ENCODE peak calls at places on chromosomes 16 and 17, in five cellular contexts. B, L, H, J and C are unnamed samples.

GRCh38 chr17:16439867-16440351 is 24.5 kb downstream of the TRPV2 start:
- DNase-seq in J (no peak), H (no peak), L (no peak), B (no peak), C (peak)

GRCh38 chr17:56798916-56799315 is 34.8 kb downstream of the C17orf67 start:
- DNase-seq in L (no peak), H (no peak), J (no peak), B (peak), C (no peak)

GRCh38 chr17:28380572-28380907 is 9.0 kb downstream of the SARM1 start:
- DNase-seq in J (no peak), L (no peak), B (no peak), H (no peak), C (no peak)

GRCh38 chr16:12314786-12315185 is 338.3 kb downstream of the SNX29 start:
- DNase-seq in L (no peak), H (no peak), J (no peak), B (no peak), C (no peak)

GRCh38 chr17:82356028-82356427 is 3.0 kb upstream of the TEX19 start:
- DNase-seq in L (no peak), B (no peak), J (no peak), H (no peak), C (no peak)

GRCh38 chr17:77110006-77110374 is 30.8 kb upstream of the SEC14L1 start:
- DNase-seq in L (no peak), H (no peak), B (no peak), J (no peak), C (no peak)

GRCh38 chr17:52106638-52107261 is 51.8 kb downstream of the CA10 start:
- DNase-seq in H (peak), B (peak), J (peak), L (peak), C (no peak)

GRCh38 chr17:37133131-37133530 is 184.4 kb downstream of the AATF start:
- DNase-seq in J (no peak), H (no peak), B (no peak), L (no peak), C (no peak)

GRCh38 chr16:90077757-90078593 is 844 bp upstream of the PRDM7 start:
- DNase-seq in H (peak), L (no peak), B (no peak), J (no peak), C (no peak)

GRCh38 chr16:72858611-72859493 is 189.1 kb downstream of the ZFHX3 start:
- DNase-seq in H (no peak), B (no peak), J (peak), L (no peak), C (no peak)

GRCh38 chr16:19095699-19096098 is 18.1 kb upstream of the ITPRIPL2 start:
- DNase-seq in B (no peak), J (no peak), H (no peak), L (no peak), C (no peak)

GRCh38 chr16:24999856-25000447 is 15.2 kb downstream of the ARHGAP17 start:
- DNase-seq in L (no peak), J (no peak), B (no peak), H (no peak), C (no peak)

GRCh38 chr16:81601008-81601428 is 156.4 kb downstream of the CMIP start:
- DNase-seq in J (peak), B (no peak), H (no peak), L (no peak), C (no peak)

GRCh38 chr17:62653831-62654829 is 26.7 kb downstream of the MRC2 start:
- DNase-seq in B (peak), H (no peak), L (no peak), J (peak), C (no peak)

GRCh38 chr17:74051348-74051747 is 152.1 kb upstream of the RPL38 start:
- DNase-seq in J (no peak), L (no peak), H (no peak), B (no peak), C (no peak)

GRCh38 chr16:86232496-86232895 is 277.8 kb upstream of the FOXF1 start:
- DNase-seq in B (no peak), J (no peak), H (no peak), L (no peak), C (no peak)

GRCh38 chr16:49466881-49467280 is 93.3 kb downstream of the C16orf78 start:
- DNase-seq in J (no peak), B (no peak), H (peak), L (no peak), C (peak)

GRCh38 chr16:78311831-78312230 is 212.4 kb downstream of the WWOX start:
- DNase-seq in B (no peak), L (no peak), H (no peak), J (no peak), C (no peak)

GRCh38 chr17:82690786-82691489 is 7.6 kb downstream of the RAB40B start:
- DNase-seq in L (no peak), B (no peak), J (no peak), H (no peak), C (no peak)

GRCh38 chr17:38958326-38958725 is 8.9 kb downstream of the FBXO47 start:
- DNase-seq in L (no peak), H (no peak), J (no peak), B (no peak), C (no peak)

GRCh38 chr16:76653390-76654026 is 376.3 kb downstream of the CNTNAP4 start:
- DNase-seq in H (no peak), J (no peak), L (no peak), B (no peak), C (no peak)

GRCh38 chr17:57481901-57482300 is 225.6 kb downstream of the MSI2 start:
- DNase-seq in B (no peak), L (no peak), H (no peak), J (no peak), C (no peak)

GRCh38 chr16:8583199-8583598 is 7.1 kb downstream of the TMEM114 start:
- DNase-seq in B (no peak), H (no peak), J (no peak), L (no peak), C (no peak)

GRCh38 chr16:28925386-28926228 is 569 bp upstream of the RABEP2 start:
- DNase-seq in J (peak), L (no peak), B (no peak), H (peak), C (peak)

GRCh38 chr17:2795412-2796163 is 650 bp upstream of the RAP1GAP2 start:
- DNase-seq in J (no peak), H (no peak), B (no peak), L (no peak), C (no peak)

GRCh38 chr17:79097226-79098055 is 22.8 kb downstream of the ENGASE start:
- DNase-seq in H (no peak), J (no peak), B (peak), L (no peak), C (no peak)

GRCh38 chr17:39271546-39271945 is 45.8 kb upstream of the STAC2 start:
- DNase-seq in B (no peak), J (no peak), L (no peak), H (no peak), C (no peak)

GRCh38 chr17:47872651-47873161 is 21.7 kb upstream of the SP6 start:
- DNase-seq in B (peak), H (no peak), L (no peak), J (no peak), C (no peak)

GRCh38 chr16:75301804-75302203 is 50.4 kb upstream of the BCAR1 start:
- DNase-seq in J (no peak), L (no peak), H (no peak), B (no peak), C (no peak)

GRCh38 chr16:83532634-83533033 is 275.1 kb upstream of the HSBP1 start:
- DNase-seq in J (no peak), B (no peak), L (no peak), H (no peak), C (no peak)

GRCh38 chr16:75304521-75305363 is 53.3 kb upstream of the BCAR1 start:
- DNase-seq in H (peak), B (no peak), L (no peak), J (peak), C (no peak)

GRCh38 chr16:77002644-77003043 is 188.3 kb upstream of the MON1B start:
- DNase-seq in H (no peak), J (no peak), B (no peak), L (no peak), C (no peak)

GRCh38 chr17:8360751-8361150 is 15.8 kb downstream of the KRABD2 start:
- DNase-seq in H (no peak), J (no peak), B (no peak), L (no peak), C (no peak)

DNA sequence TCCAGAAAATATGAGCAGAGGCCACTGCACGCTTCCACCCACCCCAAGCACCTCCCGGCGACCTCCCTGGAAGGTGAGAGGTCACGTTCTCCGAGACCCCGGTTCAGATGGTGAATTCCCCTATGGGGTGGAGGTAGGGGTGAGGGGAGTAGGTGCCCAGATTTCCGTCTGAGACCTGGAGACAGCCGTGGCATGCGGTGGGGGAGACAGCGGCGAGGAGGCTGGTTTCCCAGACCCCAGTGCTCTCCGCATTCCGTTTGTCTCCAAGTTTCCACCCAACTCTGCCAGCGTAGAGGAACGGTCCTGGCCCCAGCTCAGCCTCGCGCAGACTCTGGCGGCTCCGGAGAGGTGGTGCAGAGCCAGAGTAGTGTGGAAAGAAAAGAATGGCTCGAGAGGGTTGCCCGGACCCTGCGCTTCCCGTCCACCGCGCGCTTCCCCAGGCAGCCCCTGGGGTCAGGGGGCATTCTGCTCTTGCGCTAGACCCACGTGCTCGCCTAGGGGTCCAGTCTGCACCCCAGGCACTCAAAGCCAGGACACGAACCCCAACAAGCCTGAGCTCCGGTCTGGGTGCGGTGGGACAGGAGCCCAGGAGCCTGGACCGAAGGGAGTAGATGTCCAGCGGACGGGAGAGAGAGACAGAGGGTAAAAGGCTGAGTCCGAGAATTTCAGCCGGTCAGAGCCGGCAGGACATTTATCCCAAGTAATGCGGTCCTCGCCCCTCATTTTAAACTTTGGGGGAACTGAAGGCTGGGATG is 3.9 kb downstream of the PMP22 start:
- DNase-seq in B (peak), L (no peak), J (no peak), H (peak), C (no peak)
- TF ChIP-seq CTCF in B (no peak), L (no peak), J (no peak), H (no peak), C (no peak)

DNA sequence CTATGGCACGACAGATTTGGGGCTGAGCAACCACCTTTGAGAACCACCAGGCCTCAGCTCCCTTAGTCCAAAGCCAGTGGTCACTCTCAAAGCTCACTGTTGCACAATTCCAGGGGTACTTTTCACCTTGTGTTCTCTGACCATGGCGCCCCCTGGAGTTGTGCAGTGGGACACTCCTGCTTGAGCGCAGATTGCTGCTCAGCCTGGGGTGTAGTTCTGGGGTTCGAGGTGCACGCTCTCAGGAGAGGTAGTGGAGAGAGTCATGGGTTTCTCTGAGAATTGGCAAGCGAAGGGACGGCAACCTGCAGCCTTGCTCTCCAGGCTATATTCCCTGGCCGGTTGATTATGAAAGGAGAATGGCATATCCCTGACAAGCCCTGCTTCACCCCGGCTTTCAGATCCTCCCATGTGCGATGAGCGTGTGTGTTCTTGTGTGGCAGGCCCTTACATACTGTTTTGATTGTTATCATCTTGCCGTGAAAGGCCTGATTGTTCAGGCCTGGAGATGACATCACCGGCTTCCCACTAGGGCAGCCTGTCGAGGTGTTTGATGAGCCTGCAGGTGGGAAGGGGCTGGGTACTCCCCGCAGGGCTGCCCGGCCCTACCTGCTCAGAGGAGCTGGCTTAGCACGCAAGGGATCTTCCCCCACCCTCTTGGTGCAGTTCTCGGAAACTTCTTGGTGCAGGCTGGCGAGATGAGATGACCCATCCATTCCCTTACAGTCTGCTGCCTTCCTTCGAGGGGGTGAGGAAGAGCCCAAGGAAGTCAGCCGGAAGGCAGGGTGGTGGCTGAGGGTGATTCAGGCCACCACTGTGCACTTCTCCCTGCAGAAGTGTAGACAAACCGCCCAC is 431.2 kb downstream of the SLC39A11 start:
- DNase-seq in H (no peak), L (no peak), B (no peak), J (no peak), C (no peak)
- TF ChIP-seq CTCF in H (peak), L (no peak), B (no peak), J (no peak), C (no peak)

GRCh38 chr17:17694229-17695081 is 13.2 kb downstream of the RAI1 start:
- DNase-seq in H (peak), B (peak), L (peak), J (peak), C (peak)

GRCh38 chr17:17693253-17693954 is 12.1 kb downstream of the RAI1 start:
- DNase-seq in J (peak), H (no peak), B (peak), L (no peak), C (no peak)

GRCh38 chr17:17691468-17692263 is 10.4 kb downstream of the RAI1 start:
- DNase-seq in J (no peak), B (no peak), H (no peak), L (no peak), C (no peak)

GRCh38 chr17:17693955-17694228 is 12.6 kb downstream of the RAI1 start:
- DNase-seq in L (no peak), H (no peak), B (no peak), J (no peak), C (no peak)

DNA sequence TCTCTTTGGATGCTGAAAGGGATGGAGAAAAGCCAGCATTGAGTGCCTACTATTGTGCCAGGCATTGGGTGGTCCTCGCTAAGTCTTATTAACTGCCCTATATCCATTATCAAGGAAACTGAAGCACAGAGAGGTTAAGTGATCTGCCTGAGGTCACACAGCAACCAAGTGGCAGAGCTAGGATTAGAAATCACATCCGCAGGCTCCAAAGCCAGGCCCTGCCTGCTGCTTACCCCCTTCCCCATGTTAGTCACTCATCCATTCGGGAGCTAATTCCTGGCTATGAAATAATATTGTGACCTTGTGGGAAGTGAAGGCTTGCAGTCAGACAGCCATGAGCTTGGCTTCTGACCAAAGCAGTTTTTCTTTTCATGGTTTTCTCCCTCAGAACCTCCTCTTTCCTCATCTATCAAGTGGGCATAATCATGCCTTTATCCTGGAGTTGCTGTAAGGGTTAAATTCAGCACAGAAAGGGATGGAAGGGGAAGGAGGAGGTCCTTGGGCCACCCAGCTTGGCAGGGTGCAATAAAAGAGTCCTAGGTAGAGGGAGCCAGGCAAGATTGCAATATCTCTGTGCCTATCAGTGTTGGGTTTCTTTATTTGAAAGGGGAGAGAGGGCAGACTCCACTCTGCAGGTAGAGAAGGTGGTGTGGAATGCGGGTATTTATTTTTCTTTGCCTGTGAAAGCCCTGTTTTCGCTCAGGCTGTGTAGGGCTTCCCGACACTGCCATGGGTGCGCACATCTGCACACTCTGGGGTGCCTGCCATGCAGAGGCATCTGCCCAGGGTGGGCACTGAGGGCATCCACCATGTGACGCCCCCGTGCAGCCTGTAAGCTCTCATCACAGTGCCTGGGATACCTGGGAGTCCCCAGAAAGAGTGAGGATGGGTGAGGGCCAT is 11.3 kb downstream of the RAI1 start:
- DNase-seq in J (no peak), H (no peak), L (no peak), B (no peak), C (no peak)
- TF ChIP-seq CTCF in J (no peak), H (no peak), L (no peak), B (no peak), C (no peak)

GRCh38 chr17:35555695-35556094 is 4.9 kb downstream of the SLFN14 start:
- DNase-seq in J (no peak), L (no peak), H (no peak), B (no peak), C (no peak)
- TF ChIP-seq CTCF in J (no peak), L (no peak), H (no peak), B (no peak), C (no peak)

GRCh38 chr17:70074991-70075390 is at the start of gene KCNJ16:
- DNase-seq in J (no peak), B (no peak), L (no peak), H (peak), C (no peak)
- TF ChIP-seq CTCF in J (no peak), B (no peak), L (no peak), H (no peak), C (no peak)

DNA sequence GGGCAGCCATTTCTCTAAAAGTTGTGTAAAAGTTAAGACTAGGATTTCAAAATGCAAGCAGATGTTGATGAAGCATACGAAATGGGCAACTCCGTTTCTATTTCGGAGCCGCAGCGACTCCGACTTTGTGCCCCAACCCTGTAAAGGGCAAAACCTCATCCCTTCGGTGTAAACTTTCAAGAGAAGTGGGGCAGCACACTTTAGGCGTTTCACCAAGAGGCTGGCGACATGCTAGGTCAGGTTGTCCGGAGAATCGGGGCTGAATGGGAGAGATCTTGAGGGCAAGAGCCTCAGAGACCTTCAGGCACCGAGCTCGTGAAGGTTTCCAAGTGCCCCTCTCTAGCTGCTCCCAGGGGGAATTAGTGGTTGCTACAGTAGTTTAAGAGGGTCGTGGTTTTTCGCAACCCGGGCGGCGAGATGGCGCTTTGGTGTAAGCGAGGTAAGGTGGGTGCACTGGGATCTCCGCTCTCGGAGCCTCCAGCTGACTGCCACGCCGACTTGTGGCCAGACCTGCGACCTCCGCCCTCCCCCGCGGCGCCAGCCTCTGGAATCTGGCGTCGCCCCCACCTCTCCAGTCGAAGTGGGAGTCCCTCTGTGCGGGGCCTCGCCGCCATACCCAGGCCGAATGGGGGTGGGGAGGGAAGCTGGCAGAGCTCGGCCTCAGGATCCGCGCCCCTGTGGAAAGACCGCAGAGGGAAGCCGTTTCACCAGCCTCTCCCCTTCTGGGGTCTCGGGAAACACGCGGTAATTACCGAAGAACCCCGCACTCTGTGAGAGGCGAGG is 979 bp upstream of the HEXIM2 start:
- DNase-seq in L (peak), H (peak), J (no peak), B (peak), C (no peak)
- TF ChIP-seq CTCF in L (no peak), H (peak), J (peak), B (no peak), C (no peak)

GRCh38 chr17:33028778-33029177 is 37.1 kb downstream of the SPACA3 start:
- DNase-seq in B (no peak), L (no peak), H (no peak), J (no peak), C (no peak)
- TF ChIP-seq CTCF in B (no peak), L (no peak), H (no peak), J (no peak), C (no peak)